ENCODE peak calls at places on chromosomes 16 and 17, in nine cellular contexts. One of them, this sample, is unnamed.

GRCh38 chr17:15092762-15093161 is 172.4 kb downstream of the PMP22 start:
- DNase-seq in tibial artery: no peak
- DNase-seq in PC-9: no peak
- DNase-seq in left ventricle myocardium inferior: no peak
- DNase-seq in tibial nerve: no peak
- DNase-seq in body of pancreas: no peak
- DNase-seq in cardiac muscle cell: no peak
- DNase-seq in CD8-positive, alpha-beta memory T cell: no peak
- DNase-seq in psoas muscle: no peak
- DNase-seq in this sample: no peak

GRCh38 chr16:27408012-27408601 is 6.1 kb downstream of the IL21R start:
- DNase-seq in cardiac muscle cell: no peak
- DNase-seq in psoas muscle: no peak
- DNase-seq in tibial nerve: no peak
- DNase-seq in PC-9: no peak
- DNase-seq in body of pancreas: no peak
- DNase-seq in tibial artery: no peak
- DNase-seq in CD8-positive, alpha-beta memory T cell: peak
- DNase-seq in left ventricle myocardium inferior: no peak
- DNase-seq in this sample: no peak

GRCh38 chr17:35847633-35848373 is 20.9 kb downstream of the HEATR9 start:
- DNase-seq in CD8-positive, alpha-beta memory T cell: no peak
- DNase-seq in body of pancreas: no peak
- DNase-seq in tibial artery: no peak
- DNase-seq in left ventricle myocardium inferior: no peak
- DNase-seq in cardiac muscle cell: peak
- DNase-seq in tibial nerve: no peak
- DNase-seq in psoas muscle: no peak
- DNase-seq in PC-9: no peak
- DNase-seq in this sample: no peak

GRCh38 chr16:67959520-67959919 is 8.9 kb downstream of the SLC12A4 start:
- DNase-seq in tibial artery: peak
- DNase-seq in cardiac muscle cell: no peak
- DNase-seq in body of pancreas: no peak
- DNase-seq in tibial nerve: peak
- DNase-seq in left ventricle myocardium inferior: peak
- DNase-seq in psoas muscle: peak
- DNase-seq in CD8-positive, alpha-beta memory T cell: no peak
- DNase-seq in PC-9: no peak
- DNase-seq in this sample: peak

GRCh38 chr17:50863931-50864330 is 2.2 kb downstream of the TOB1 start:
- DNase-seq in tibial nerve: no peak
- DNase-seq in body of pancreas: no peak
- DNase-seq in cardiac muscle cell: no peak
- DNase-seq in tibial artery: no peak
- DNase-seq in left ventricle myocardium inferior: no peak
- DNase-seq in PC-9: no peak
- DNase-seq in psoas muscle: no peak
- DNase-seq in CD8-positive, alpha-beta memory T cell: no peak
- DNase-seq in this sample: no peak

GRCh38 chr16:70162041-70162451 is 11.5 kb upstream of the CLEC18C start:
- DNase-seq in CD8-positive, alpha-beta memory T cell: no peak
- DNase-seq in tibial artery: no peak
- DNase-seq in left ventricle myocardium inferior: no peak
- DNase-seq in psoas muscle: no peak
- DNase-seq in cardiac muscle cell: no peak
- DNase-seq in tibial nerve: no peak
- DNase-seq in body of pancreas: no peak
- DNase-seq in PC-9: no peak
- DNase-seq in this sample: no peak

GRCh38 chr16:4795181-4795827 is at the start of gene SMIM22:
- DNase-seq in tibial nerve: no peak
- DNase-seq in body of pancreas: peak
- DNase-seq in PC-9: peak
- DNase-seq in psoas muscle: no peak
- DNase-seq in left ventricle myocardium inferior: no peak
- DNase-seq in tibial artery: no peak
- DNase-seq in CD8-positive, alpha-beta memory T cell: no peak
- DNase-seq in cardiac muscle cell: no peak
- DNase-seq in this sample: no peak

GRCh38 chr16:89589241-89589926 is 13.8 kb downstream of the CPNE7 start:
- DNase-seq in psoas muscle: no peak
- DNase-seq in body of pancreas: no peak
- DNase-seq in tibial nerve: no peak
- DNase-seq in cardiac muscle cell: no peak
- DNase-seq in left ventricle myocardium inferior: no peak
- DNase-seq in tibial artery: no peak
- DNase-seq in PC-9: no peak
- DNase-seq in CD8-positive, alpha-beta memory T cell: no peak
- DNase-seq in this sample: no peak

GRCh38 chr16:72844225-72844920 is 203.6 kb downstream of the ZFHX3 start:
- DNase-seq in psoas muscle: no peak
- DNase-seq in CD8-positive, alpha-beta memory T cell: no peak
- DNase-seq in PC-9: no peak
- DNase-seq in tibial artery: no peak
- DNase-seq in tibial nerve: no peak
- DNase-seq in cardiac muscle cell: peak
- DNase-seq in body of pancreas: no peak
- DNase-seq in left ventricle myocardium inferior: no peak
- DNase-seq in this sample: no peak

GRCh38 chr17:65332375-65332774 is 195.2 kb downstream of the RGS9 start:
- DNase-seq in PC-9: peak
- DNase-seq in psoas muscle: no peak
- DNase-seq in cardiac muscle cell: no peak
- DNase-seq in tibial nerve: no peak
- DNase-seq in CD8-positive, alpha-beta memory T cell: no peak
- DNase-seq in left ventricle myocardium inferior: no peak
- DNase-seq in body of pancreas: no peak
- DNase-seq in tibial artery: no peak
- DNase-seq in this sample: no peak

GRCh38 chr16:54173489-54173888 is 113.1 kb downstream of the IRX3 start:
- DNase-seq in cardiac muscle cell: no peak
- DNase-seq in left ventricle myocardium inferior: no peak
- DNase-seq in PC-9: no peak
- DNase-seq in body of pancreas: no peak
- DNase-seq in psoas muscle: no peak
- DNase-seq in CD8-positive, alpha-beta memory T cell: no peak
- DNase-seq in tibial nerve: no peak
- DNase-seq in tibial artery: no peak
- DNase-seq in this sample: no peak

GRCh38 chr16:87086156-87086555 is 231.0 kb downstream of the C16orf95 start:
- DNase-seq in PC-9: no peak
- DNase-seq in tibial artery: no peak
- DNase-seq in body of pancreas: no peak
- DNase-seq in left ventricle myocardium inferior: no peak
- DNase-seq in cardiac muscle cell: no peak
- DNase-seq in CD8-positive, alpha-beta memory T cell: no peak
- DNase-seq in psoas muscle: no peak
- DNase-seq in tibial nerve: no peak
- DNase-seq in this sample: no peak

GRCh38 chr17:1762233-1762905 is 509 bp downstream of the SERPINF1 start:
- DNase-seq in CD8-positive, alpha-beta memory T cell: no peak
- DNase-seq in left ventricle myocardium inferior: peak
- DNase-seq in tibial artery: peak
- DNase-seq in body of pancreas: no peak
- DNase-seq in PC-9: no peak
- DNase-seq in cardiac muscle cell: peak
- DNase-seq in psoas muscle: peak
- DNase-seq in tibial nerve: no peak
- DNase-seq in this sample: peak

DNA sequence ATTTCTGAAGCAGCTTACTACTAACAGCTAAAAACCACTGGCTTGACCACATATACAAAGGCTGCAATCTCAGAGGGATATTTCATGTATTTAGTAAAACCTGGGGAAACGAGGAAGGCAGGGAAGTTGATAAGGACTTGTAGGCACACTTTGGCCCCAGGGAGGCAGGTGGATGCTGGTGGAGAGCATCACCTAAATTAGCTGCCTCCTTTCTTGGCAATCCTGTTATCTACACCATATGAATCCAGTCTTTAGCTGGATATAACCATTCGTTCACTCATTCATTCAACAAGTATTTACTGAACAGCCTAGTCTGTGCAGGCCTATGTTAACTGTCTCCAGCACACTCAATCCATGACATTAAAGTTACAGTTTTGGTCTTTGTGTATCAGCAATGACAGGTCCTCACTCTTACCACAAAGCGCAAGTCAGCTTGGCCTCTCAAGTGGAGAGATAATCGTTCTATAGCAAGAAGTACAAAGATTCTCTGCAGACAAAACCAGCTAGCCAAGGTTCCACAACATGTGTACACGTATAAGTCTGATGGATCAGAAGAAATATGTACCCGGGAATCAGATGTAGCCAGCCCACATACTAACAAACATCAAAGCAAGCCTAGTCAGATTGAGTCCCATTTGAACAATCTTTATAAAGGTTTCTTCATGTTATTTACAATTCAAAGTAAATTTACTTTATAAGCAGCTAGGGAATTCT is 10.8 kb downstream of the MRPS23 start:
- DNase-seq in cardiac muscle cell: peak
- DNase-seq in body of pancreas: no peak
- DNase-seq in left ventricle myocardium inferior: no peak
- DNase-seq in PC-9: no peak
- DNase-seq in CD8-positive, alpha-beta memory T cell: no peak
- DNase-seq in tibial artery: no peak
- DNase-seq in tibial nerve: no peak
- DNase-seq in psoas muscle: no peak
- DNase-seq in this sample: no peak
- H3K27ac ChIP-seq in cardiac muscle cell: peak
- H3K27ac ChIP-seq in body of pancreas: no peak
- H3K27ac ChIP-seq in left ventricle myocardium inferior: peak
- H3K27ac ChIP-seq in PC-9: no peak
- H3K27ac ChIP-seq in CD8-positive, alpha-beta memory T cell: no peak
- H3K27ac ChIP-seq in tibial artery: no peak
- H3K27ac ChIP-seq in tibial nerve: no peak
- H3K27ac ChIP-seq in psoas muscle: peak
- H3K27ac ChIP-seq in this sample: peak

GRCh38 chr17:76547642-76548202 is 7.9 kb downstream of the PRCD start:
- DNase-seq in PC-9: no peak
- DNase-seq in left ventricle myocardium inferior: no peak
- DNase-seq in tibial nerve: no peak
- DNase-seq in psoas muscle: no peak
- DNase-seq in body of pancreas: no peak
- DNase-seq in CD8-positive, alpha-beta memory T cell: no peak
- DNase-seq in tibial artery: no peak
- DNase-seq in cardiac muscle cell: no peak
- DNase-seq in this sample: no peak

GRCh38 chr17:76549215-76549518 is 9.3 kb downstream of the PRCD start:
- DNase-seq in cardiac muscle cell: no peak
- DNase-seq in psoas muscle: no peak
- DNase-seq in PC-9: no peak
- DNase-seq in CD8-positive, alpha-beta memory T cell: no peak
- DNase-seq in body of pancreas: no peak
- DNase-seq in tibial artery: no peak
- DNase-seq in tibial nerve: no peak
- DNase-seq in left ventricle myocardium inferior: peak
- DNase-seq in this sample: no peak

GRCh38 chr17:76549539-76549938 is 9.7 kb downstream of the PRCD start:
- DNase-seq in psoas muscle: no peak
- DNase-seq in CD8-positive, alpha-beta memory T cell: no peak
- DNase-seq in left ventricle myocardium inferior: no peak
- DNase-seq in PC-9: no peak
- DNase-seq in body of pancreas: no peak
- DNase-seq in cardiac muscle cell: no peak
- DNase-seq in tibial artery: no peak
- DNase-seq in tibial nerve: no peak
- DNase-seq in this sample: no peak

GRCh38 chr17:76547183-76547641 is 7.4 kb downstream of the PRCD start:
- DNase-seq in tibial artery: no peak
- DNase-seq in CD8-positive, alpha-beta memory T cell: peak
- DNase-seq in body of pancreas: no peak
- DNase-seq in left ventricle myocardium inferior: peak
- DNase-seq in cardiac muscle cell: peak
- DNase-seq in psoas muscle: no peak
- DNase-seq in tibial nerve: peak
- DNase-seq in PC-9: peak
- DNase-seq in this sample: peak

GRCh38 chr17:76548378-76549214 is 8.8 kb downstream of the PRCD start:
- DNase-seq in body of pancreas: no peak
- DNase-seq in CD8-positive, alpha-beta memory T cell: no peak
- DNase-seq in psoas muscle: no peak
- DNase-seq in PC-9: no peak
- DNase-seq in left ventricle myocardium inferior: no peak
- DNase-seq in cardiac muscle cell: no peak
- DNase-seq in tibial artery: no peak
- DNase-seq in tibial nerve: no peak
- DNase-seq in this sample: no peak
- H3K4me3 ChIP-seq in body of pancreas: no peak
- H3K4me3 ChIP-seq in CD8-positive, alpha-beta memory T cell: no peak
- H3K4me3 ChIP-seq in psoas muscle: peak
- H3K4me3 ChIP-seq in PC-9: no peak
- H3K4me3 ChIP-seq in left ventricle myocardium inferior: no peak
- H3K4me3 ChIP-seq in cardiac muscle cell: no peak
- H3K4me3 ChIP-seq in tibial artery: no peak
- H3K4me3 ChIP-seq in tibial nerve: no peak
- H3K4me3 ChIP-seq in this sample: no peak

GRCh38 chr17:45345246-45345553 is 28.4 kb upstream of the MAP3K14 start:
- DNase-seq in body of pancreas: no peak
- DNase-seq in PC-9: no peak
- DNase-seq in psoas muscle: no peak
- DNase-seq in tibial artery: no peak
- DNase-seq in cardiac muscle cell: no peak
- DNase-seq in left ventricle myocardium inferior: peak
- DNase-seq in tibial nerve: no peak
- DNase-seq in CD8-positive, alpha-beta memory T cell: no peak
- DNase-seq in this sample: no peak
- H3K27ac ChIP-seq in body of pancreas: no peak
- H3K27ac ChIP-seq in PC-9: no peak
- H3K27ac ChIP-seq in psoas muscle: no peak
- H3K27ac ChIP-seq in tibial artery: no peak
- H3K27ac ChIP-seq in cardiac muscle cell: no peak
- H3K27ac ChIP-seq in left ventricle myocardium inferior: peak
- H3K27ac ChIP-seq in tibial nerve: no peak
- H3K27ac ChIP-seq in CD8-positive, alpha-beta memory T cell: no peak
- H3K27ac ChIP-seq in this sample: peak

DNA sequence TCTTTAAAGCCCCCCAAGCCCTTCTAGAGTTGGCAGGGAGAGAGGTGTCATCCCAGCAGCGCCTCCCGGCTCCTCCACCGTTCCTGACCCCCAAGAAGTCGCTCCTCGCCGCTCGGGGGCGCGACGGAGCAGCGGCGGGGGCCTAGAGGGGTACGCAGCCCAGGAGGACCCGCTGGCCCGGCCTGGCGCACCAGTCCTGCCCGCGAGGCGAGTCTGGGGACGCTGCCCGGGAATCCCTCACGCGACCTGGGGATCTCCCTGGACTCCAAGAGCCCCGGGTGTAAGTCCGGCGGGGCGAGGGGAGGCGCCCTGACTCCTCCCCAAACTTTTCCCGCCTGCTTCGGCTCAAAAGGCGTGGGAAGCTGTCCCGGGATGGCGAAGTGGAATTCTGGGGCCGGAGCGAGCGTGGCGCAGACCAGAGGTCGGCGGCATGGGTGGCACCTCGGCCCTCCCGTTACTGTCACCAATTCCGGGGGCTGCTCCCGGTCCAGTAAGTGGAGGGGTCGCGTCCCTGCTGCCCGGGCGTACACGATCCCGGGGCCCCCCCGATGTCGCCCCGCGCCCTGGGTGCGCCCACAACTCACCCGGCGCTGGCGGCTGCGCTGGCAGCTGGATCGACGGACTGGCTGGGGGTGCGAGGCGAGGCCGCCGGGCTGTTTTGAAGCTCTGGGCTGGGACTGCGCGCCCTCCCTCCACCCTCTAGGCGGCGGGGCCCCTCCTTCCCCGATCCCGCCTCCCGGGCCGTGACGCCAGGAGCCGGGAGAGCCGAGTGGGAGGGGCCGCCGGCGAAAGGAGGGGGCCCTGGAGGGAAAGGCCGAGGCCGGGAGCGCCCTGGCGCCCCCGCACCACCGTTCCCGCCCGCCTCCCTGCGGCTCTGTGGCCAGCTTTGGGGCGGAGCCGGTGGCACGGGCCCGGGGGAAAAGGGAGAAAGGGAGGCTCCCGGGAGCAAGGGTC is at the start of gene EMP2:
- DNase-seq in body of pancreas: peak
- DNase-seq in tibial artery: peak
- DNase-seq in CD8-positive, alpha-beta memory T cell: no peak
- DNase-seq in PC-9: peak
- DNase-seq in cardiac muscle cell: peak
- DNase-seq in left ventricle myocardium inferior: peak
- DNase-seq in tibial nerve: peak
- DNase-seq in psoas muscle: peak
- DNase-seq in this sample: peak
- H3K4me3 ChIP-seq in body of pancreas: peak
- H3K4me3 ChIP-seq in tibial artery: peak
- H3K4me3 ChIP-seq in CD8-positive, alpha-beta memory T cell: no peak
- H3K4me3 ChIP-seq in PC-9: peak
- H3K4me3 ChIP-seq in cardiac muscle cell: peak
- H3K4me3 ChIP-seq in left ventricle myocardium inferior: peak
- H3K4me3 ChIP-seq in tibial nerve: peak
- H3K4me3 ChIP-seq in psoas muscle: peak
- H3K4me3 ChIP-seq in this sample: peak

This sample was measured in heart right ventricle.